ENCODE peak calls at places on chromosomes 1 and 21, in eight cellular contexts. O is GM04504; N is HTR-8/SVneo; P is choroid plexus epithelial cell; R is activated naive CD4-positive, alpha-beta T cell treated with anti-CD3 and anti-CD28 coated beads, Interleukin-2, amount 10 ng/mL, durations not matched to agents 7 days and 5 days; W is ecto neural progenitor cell; I is NCI-H1417; E is fibroblast of mammary gland. H is an unnamed sample.
A peak's percentile ranks its signal among the peaks of the same experiment; 100 is the strongest.

GRCh38 chr1:67892451-67893125 is 59.3 kb upstream of the GNG12 start:
- DNase-seq in W (no peak), R (no peak), O (no peak), N (no peak), P (no peak), E (no peak), I (no peak), H (no peak)

GRCh38 chr21:16072692-16073091 is 342.9 kb downstream of the USP25 start:
- DNase-seq in R (no peak), I (no peak), O (peak; percentile 80), N (no peak), E (peak; percentile 99), W (no peak), P (peak; percentile 75), H (peak; percentile 87)

GRCh38 chr1:174274884-174275283 is 115.6 kb downstream of the RABGAP1L start:
- DNase-seq in P (no peak), I (no peak), O (no peak), W (no peak), R (no peak), N (no peak), E (no peak), H (no peak)

GRCh38 chr1:22043175-22043769 is 9.2 kb upstream of the CDC42 start:
- DNase-seq in N (no peak), W (no peak), P (no peak), I (no peak), R (no peak), O (no peak), E (no peak), H (no peak)

GRCh38 chr1:229661897-229662296 is 35.9 kb downstream of the URB2 start:
- DNase-seq in P (no peak), N (no peak), R (no peak), I (no peak), W (no peak), O (no peak), E (no peak), H (no peak)

GRCh38 chr1:35568975-35569395 is 4.1 kb upstream of the TFAP2E start:
- DNase-seq in P (peak; percentile 85), W (peak; percentile 83), N (peak; percentile 75), I (peak; percentile 43), O (peak; percentile 35), E (peak; percentile 71), R (peak; percentile 80), H (peak; percentile 51)

GRCh38 chr1:240766831-240767230 is 154.9 kb upstream of the GREM2 start:
- DNase-seq in P (peak; percentile 21), N (no peak), E (no peak), W (no peak), R (no peak), O (no peak), I (no peak), H (no peak)

GRCh38 chr1:39720094-39720999 is 18.3 kb upstream of the PPIE start:
- DNase-seq in O (peak; percentile 23), E (peak; percentile 71), P (peak; percentile 82), R (no peak), N (peak; percentile 38), W (no peak), I (peak; percentile 74), H (peak; percentile 34)

GRCh38 chr1:160739098-160739511 is at the start of gene SLAMF7:
- DNase-seq in W (no peak), E (no peak), P (peak; percentile 23), N (no peak), O (no peak), R (no peak), I (no peak), H (no peak)

GRCh38 chr1:157691285-157691920 is 9.2 kb downstream of the FCRL3 start:
- DNase-seq in P (peak; percentile 44), I (peak; percentile 25), N (peak; percentile 9), E (peak; percentile 18), R (no peak), O (no peak), W (no peak), H (peak; percentile 9)

GRCh38 chr1:154837034-154837678 is 32.9 kb downstream of the KCNN3 start:
- DNase-seq in E (no peak), R (no peak), P (no peak), W (no peak), O (no peak), N (no peak), I (no peak), H (no peak)

GRCh38 chr1:223760833-223761232 is 48.5 kb downstream of the CAPN2 start:
- DNase-seq in I (no peak), E (no peak), P (no peak), R (no peak), N (no peak), O (no peak), W (no peak), H (no peak)

GRCh38 chr21:45952974-45953373 is 28.6 kb upstream of the COL6A1 start:
- DNase-seq in E (no peak), N (no peak), P (no peak), O (no peak), W (no peak), R (no peak), I (no peak), H (no peak)

H was measured in fibroblast of the conjunctiva.